ENCODE peak calls at places on chromosomes 11 and 22, in seven cellular contexts. L is ACHN, R is NCI-H510A treated with DMSO at 0.1 percent for 48 hours, N is nephron progenitor cell, J is GM23338, S is foreskin fibroblast, Z is putamen. H is an unnamed sample.

GRCh38 chr11:114774599-114775365 is 96.5 kb downstream of the NXPE2 start:
- DNase-seq in L (peak), R (peak), N (peak), J (peak), S (no peak), Z (peak), H (peak)

GRCh38 chr22:42645938-42646568 is 3.1 kb downstream of the CYB5R3 start:
- DNase-seq in L (no peak), R (peak), N (no peak), J (no peak), S (no peak), Z (no peak), H (no peak)

GRCh38 chr11:3043315-3043871 is 13.8 kb downstream of the CARS1 start:
- DNase-seq in L (no peak), R (no peak), N (no peak), J (no peak), S (peak), Z (no peak), H (no peak)

GRCh38 chr11:110093407-110094297 is 460 bp downstream of the ZC3H12C start:
- DNase-seq in L (peak), R (peak), N (peak), J (peak), S (no peak), Z (peak), H (peak)

GRCh38 chr11:62883677-62884076 is 3.0 kb downstream of the SLC3A2 start:
- DNase-seq in L (no peak), R (no peak), N (no peak), J (no peak), S (no peak), Z (no peak), H (no peak)

GRCh38 chr11:103608566-103608965 is 427.9 kb upstream of the DDI1 start:
- DNase-seq in L (no peak), R (no peak), N (no peak), J (no peak), S (peak), Z (no peak), H (no peak)

GRCh38 chr11:87421422-87421821 is 383.7 kb downstream of the TMEM135 start:
- DNase-seq in L (peak), R (peak), N (peak), J (peak), S (peak), Z (peak), H (peak)

GRCh38 chr22:23781533-23781932 is 5.2 kb upstream of the SMARCB1 start:
- DNase-seq in L (peak), R (no peak), N (no peak), J (no peak), S (peak), Z (no peak), H (no peak)

GRCh38 chr11:72591785-72592490 is 82.3 kb downstream of the PDE2A start:
- DNase-seq in L (no peak), R (peak), N (no peak), J (no peak), S (no peak), Z (peak), H (no peak)

H was measured in DMS79.